ENCODE peak calls at places on chromosome 4, in nine cellular contexts. J is HCT116, L is pancreas, T is H1, D is hepatocyte, K is lower lobe of right lung, H is upper lobe of right lung, Z is esophagus muscularis mucosa, N is left ventricle myocardium inferior. P is an unnamed sample. For H3K27me3 and H3K4me1, the result is how much of the 10 kb centered on the place peaks cover.

GRCh38 chr4:96356591-96357360 is 516.9 kb downstream of the PDHA2 start:
- DNase-seq in Z (no peak), L (no peak), K (no peak), H (no peak), T (no peak), J (no peak), D (no peak), N (no peak), P (no peak)

GRCh38 chr4:54958236-54958635 is 167.2 kb downstream of the KDR start:
- DNase-seq in N (no peak), H (no peak), K (no peak), Z (no peak), J (no peak), T (no peak), L (no peak), D (no peak), P (no peak)

GRCh38 chr4:101871962-101872676 is 81.6 kb downstream of the BANK1 start:
- DNase-seq in J (no peak), L (no peak), N (no peak), K (no peak), T (no peak), Z (no peak), D (no peak), H (no peak), P (no peak)

GRCh38 chr4:43512253-43512652 is 619.7 kb downstream of the GRXCR1 start:
- DNase-seq in H (no peak), K (no peak), T (no peak), Z (no peak), D (no peak), J (no peak), L (no peak), N (no peak), P (peak)

GRCh38 chr4:124396333-124396732 is 316.2 kb downstream of the ANKRD50 start:
- DNase-seq in K (no peak), N (no peak), Z (no peak), H (no peak), T (no peak), D (no peak), J (no peak), L (no peak), P (no peak)

GRCh38 chr4:54961357-54961975 is 163.9 kb downstream of the KDR start:
- DNase-seq in Z (no peak), N (no peak), L (no peak), D (peak), K (no peak), J (peak), H (no peak), T (no peak), P (peak)

GRCh38 chr4:28886934-28887333 is 1833.2 kb upstream of the PCDH7 start:
- DNase-seq in D (no peak), Z (no peak), H (no peak), L (no peak), T (no peak), N (no peak), J (no peak), K (no peak), P (peak)

GRCh38 chr4:120755864-120756263 is 166.7 kb downstream of the PRDM5 start:
- DNase-seq in L (no peak), T (no peak), N (no peak), K (no peak), H (no peak), Z (no peak), J (no peak), D (no peak), P (no peak)

GRCh38 chr4:82569076-82569475 is 7.3 kb upstream of the TMEM150C start:
- DNase-seq in Z (no peak), L (no peak), D (no peak), J (no peak), H (no peak), K (no peak), T (no peak), N (no peak), P (no peak)

GRCh38 chr4:112817933-112818921 is 181.3 kb downstream of the LARP7 start:
- DNase-seq in N (peak), T (peak), H (peak), J (peak), D (peak), Z (peak), L (no peak), K (peak), P (peak)

GRCh38 chr4:41369680-41370079 is 113.0 kb downstream of the UCHL1 start:
- DNase-seq in T (no peak), J (no peak), L (peak), N (peak), H (no peak), D (no peak), K (no peak), Z (no peak), P (peak)

GRCh38 chr4:52657630-52658501 is 1.2 kb downstream of the USP46 start:
- DNase-seq in J (peak), D (peak), H (no peak), N (no peak), K (no peak), T (peak), Z (no peak), L (no peak), P (peak)

GRCh38 chr4:142158980-142159379 is 522.6 kb downstream of the IL15 start:
- DNase-seq in L (no peak), T (no peak), J (no peak), N (no peak), K (no peak), D (no peak), Z (no peak), H (no peak), P (no peak)

GRCh38 chr4:83852085-83852451 is 316.2 kb downstream of the GPAT3 start:
- DNase-seq in Z (no peak), K (no peak), L (no peak), T (no peak), N (no peak), H (no peak), D (no peak), J (peak), P (peak)

GRCh38 chr4:92520563-92520962 is 216.8 kb downstream of the GRID2 start:
- DNase-seq in H (no peak), L (no peak), K (no peak), Z (no peak), J (no peak), D (no peak), T (peak), N (no peak), P (no peak)

GRCh38 chr4:86961605-86962295 is 26.9 kb downstream of the AFF1 start:
- DNase-seq in L (no peak), K (no peak), Z (no peak), T (no peak), D (peak), N (no peak), J (no peak), H (no peak), P (no peak)

GRCh38 chr4:182536221-182536620 is 293.0 kb downstream of the TENM3 start:
- DNase-seq in H (no peak), D (no peak), J (no peak), L (no peak), K (no peak), Z (no peak), T (no peak), N (no peak), P (no peak)

GRCh38 chr4:56742080-56742871 is 61.2 kb upstream of the HOPX start:
- DNase-seq in H (no peak), J (no peak), D (no peak), N (no peak), T (no peak), K (no peak), Z (no peak), L (no peak), P (no peak)

GRCh38 chr4:118909173-118909956 is 20.7 kb downstream of the SYNPO2 start:
- DNase-seq in K (no peak), Z (no peak), T (no peak), D (no peak), N (peak), L (no peak), J (no peak), H (no peak), P (no peak)

GRCh38 chr4:167234388-167234881 is at the start of gene SPOCK3:
- DNase-seq in L (peak), T (peak), H (peak), Z (no peak), K (peak), D (peak), N (peak), J (peak), P (peak)

GRCh38 chr4:185796176-185796575 is 15.8 kb downstream of the SORBS2 start:
- DNase-seq in N (no peak), H (no peak), T (no peak), K (no peak), L (no peak), D (no peak), Z (no peak), J (no peak), P (no peak)

GRCh38 chr4:171390626-171391025 is 422.6 kb upstream of the GALNTL6 start:
- DNase-seq in J (no peak), K (no peak), L (no peak), H (no peak), Z (no peak), T (no peak), D (no peak), N (no peak), P (no peak)

GRCh38 chr4:74230902-74231499 is 73.1 kb downstream of the MTHFD2L start:
- DNase-seq in L (no peak), D (no peak), H (no peak), J (no peak), N (no peak), T (no peak), K (peak), Z (no peak), P (peak)

GRCh38 chr4:95379633-95380032 is 169.1 kb downstream of the UNC5C start:
- DNase-seq in J (no peak), L (no peak), T (no peak), D (no peak), K (no peak), N (no peak), Z (no peak), H (no peak), P (no peak)

GRCh38 chr4:2284934-2285664 is 23.2 kb upstream of the MXD4 start:
- DNase-seq in H (peak), D (no peak), L (no peak), K (peak), N (no peak), J (no peak), Z (no peak), T (no peak), P (no peak)

GRCh38 chr4:24669751-24670150 is 85.4 kb upstream of the DHX15 start:
- DNase-seq in L (no peak), N (no peak), J (no peak), K (no peak), H (no peak), Z (no peak), D (no peak), T (no peak), P (no peak)

GRCh38 chr4:19021617-19022016 is 1000.1 kb upstream of the LCORL start:
- DNase-seq in J (no peak), T (no peak), Z (no peak), L (no peak), N (no peak), D (no peak), K (no peak), H (no peak), P (no peak)

DNA sequence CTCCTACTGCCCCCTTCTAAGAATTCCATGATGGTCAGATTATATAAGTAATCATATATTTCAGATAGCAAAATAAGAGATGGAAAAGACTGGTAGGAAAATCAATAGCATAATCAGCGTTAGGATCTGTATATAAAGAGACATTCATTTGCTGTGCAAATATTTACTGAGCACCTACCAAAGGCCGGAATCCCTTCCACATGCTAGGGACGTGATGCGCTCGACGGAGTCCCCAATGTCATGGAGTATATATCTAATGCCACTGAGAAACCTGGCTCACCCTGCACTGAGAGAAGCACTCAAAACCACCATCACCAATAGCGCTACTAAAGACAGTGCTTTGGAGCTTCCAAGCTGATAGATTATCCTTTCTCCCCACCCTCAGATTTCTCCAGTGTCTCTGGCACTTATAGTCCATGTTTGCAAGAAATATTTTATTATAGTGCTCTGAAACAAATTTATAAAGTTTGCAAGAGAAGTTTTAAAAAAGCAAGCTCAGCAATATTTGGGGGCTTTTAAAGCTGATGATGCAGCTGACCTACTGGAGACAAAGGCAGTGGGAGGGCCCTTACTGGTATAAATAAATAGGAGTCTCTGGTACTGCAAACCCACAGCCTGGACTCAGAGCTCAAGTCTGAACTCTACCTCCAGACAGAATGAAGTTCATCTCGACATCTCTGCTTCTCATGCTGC is at the start of gene CXCL13:
- DNase-seq in K (no peak), L (no peak), H (no peak), Z (no peak), D (no peak), J (no peak), N (no peak), T (no peak), P (no peak)
- H3K27me3 ChIP-seq in K (under half), L (under half), H (under half), Z (under half), D (under half), J (under half), N (under half), T (under half), P (under half)

DNA sequence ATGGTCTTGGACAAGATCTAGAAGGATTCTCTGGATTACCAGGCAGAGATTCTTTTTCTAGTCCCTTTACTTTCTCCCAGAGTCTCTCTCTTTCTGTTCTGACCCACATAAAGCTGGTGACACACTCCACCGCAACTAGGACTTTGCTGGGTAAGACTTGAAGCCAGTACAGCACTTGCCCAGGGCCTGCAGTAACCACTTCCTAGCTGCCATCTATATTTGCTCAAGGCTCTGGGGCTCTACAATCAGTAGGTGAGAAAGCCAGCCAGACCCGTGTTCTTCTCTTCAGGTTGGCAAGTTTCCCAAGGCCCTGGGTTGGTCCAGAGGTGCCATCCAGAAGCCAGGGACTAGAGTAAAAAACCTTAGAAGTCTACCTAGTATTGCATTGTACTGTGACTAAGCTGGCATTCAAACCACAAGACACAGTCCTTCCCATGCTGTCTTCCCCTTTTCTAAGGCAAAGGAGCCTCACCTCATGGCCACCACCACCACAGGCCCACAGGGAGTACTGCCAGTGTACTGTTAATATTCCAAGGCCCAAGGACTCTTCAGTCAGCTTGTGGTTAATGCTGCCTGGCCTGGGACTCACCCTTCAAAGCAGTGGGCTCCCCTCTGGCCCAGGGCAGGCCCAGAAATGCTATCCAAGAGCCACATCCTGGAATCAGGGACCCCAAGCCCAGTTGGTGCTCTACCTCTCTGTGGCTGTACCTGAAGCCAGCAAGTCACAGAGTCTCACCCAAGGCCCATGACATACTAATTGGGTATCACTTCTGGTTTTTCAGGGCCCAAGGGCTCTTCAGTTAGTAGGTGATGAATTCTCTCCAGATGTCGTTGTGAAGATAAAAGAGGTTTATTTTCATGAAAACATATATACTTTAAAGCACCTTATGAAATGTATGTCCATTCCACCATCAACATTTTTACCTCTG is 54.7 kb downstream of the CD38 start:
- DNase-seq in N (no peak), L (no peak), Z (no peak), T (no peak), D (no peak), H (no peak), K (no peak), J (no peak), P (no peak)
- H3K4me1 ChIP-seq in N (under half), L (under half), Z (under half), T (under half), D (under half), H (under half), K (under half), J (under half), P (under half)

GRCh38 chr4:31984872-31985271 is 1264.7 kb downstream of the PCDH7 start:
- DNase-seq in L (no peak), K (no peak), N (no peak), Z (no peak), D (peak), T (no peak), H (no peak), J (no peak), P (peak)
- TF ChIP-seq CTCF in L (no peak), K (no peak), N (no peak), Z (no peak), D (no peak), T (no peak), H (no peak), J (no peak), P (no peak)

DNA sequence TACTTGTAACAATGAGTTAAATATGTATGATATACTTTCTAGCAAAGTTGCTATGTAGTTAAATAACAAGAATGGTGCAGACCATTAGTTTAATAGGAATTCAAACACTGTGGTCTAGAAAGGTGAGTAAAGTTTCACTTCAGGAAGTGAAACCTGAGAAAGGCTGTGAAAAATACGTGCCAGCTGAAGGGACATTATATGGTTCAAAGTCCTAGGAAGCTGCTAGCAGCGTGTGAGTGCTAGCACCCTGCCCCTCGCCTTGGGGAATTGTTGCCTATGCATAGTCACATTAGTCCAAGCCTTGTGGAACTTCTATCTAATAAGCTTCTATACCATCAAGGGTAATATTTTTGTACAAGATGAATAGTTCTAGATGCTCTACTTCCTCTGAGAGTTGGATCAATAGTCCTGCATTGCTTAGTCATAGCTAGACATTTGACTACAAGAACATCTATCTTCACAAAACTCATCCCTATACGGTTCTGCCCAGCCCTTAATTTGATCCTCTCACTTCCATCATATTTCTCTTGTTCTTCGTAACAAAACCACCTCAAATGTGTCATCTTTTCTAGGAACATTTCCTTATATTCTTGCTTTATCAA is 45.8 kb upstream of the ARSJ start:
- DNase-seq in K (no peak), N (no peak), T (no peak), Z (no peak), H (no peak), L (no peak), J (no peak), D (peak), P (no peak)
- H3K27me3 ChIP-seq in K (under half), N (under half), T (under half), Z (under half), H (under half), L (under half), J (under half), D (under half), P (under half)

GRCh38 chr4:153728151-153728550 is 31.7 kb downstream of the RNF175 start:
- DNase-seq in H (no peak), L (no peak), J (no peak), Z (no peak), T (no peak), K (no peak), N (no peak), D (no peak), P (no peak)

GRCh38 chr4:153724606-153725005 is 35.2 kb downstream of the RNF175 start:
- DNase-seq in L (no peak), N (no peak), K (no peak), T (no peak), Z (no peak), H (no peak), D (no peak), J (no peak), P (no peak)

GRCh38 chr4:153725070-153725810 is 34.6 kb downstream of the RNF175 start:
- DNase-seq in L (no peak), T (no peak), Z (no peak), D (no peak), K (no peak), N (no peak), H (no peak), J (no peak), P (no peak)

GRCh38 chr4:153728660-153729059 is 31.2 kb downstream of the RNF175 start:
- DNase-seq in H (no peak), T (no peak), D (no peak), Z (no peak), K (no peak), J (no peak), N (no peak), L (no peak), P (no peak)

GRCh38 chr4:153725811-153726154 is 34.0 kb downstream of the RNF175 start:
- DNase-seq in N (no peak), T (no peak), Z (no peak), H (no peak), K (no peak), L (no peak), J (no peak), D (no peak), P (no peak)
- H3K4me1 ChIP-seq in N (under half), T (under half), Z (under half), H (under half), K (under half), L (under half), J (under half), D (under half), P (under half)

DNA sequence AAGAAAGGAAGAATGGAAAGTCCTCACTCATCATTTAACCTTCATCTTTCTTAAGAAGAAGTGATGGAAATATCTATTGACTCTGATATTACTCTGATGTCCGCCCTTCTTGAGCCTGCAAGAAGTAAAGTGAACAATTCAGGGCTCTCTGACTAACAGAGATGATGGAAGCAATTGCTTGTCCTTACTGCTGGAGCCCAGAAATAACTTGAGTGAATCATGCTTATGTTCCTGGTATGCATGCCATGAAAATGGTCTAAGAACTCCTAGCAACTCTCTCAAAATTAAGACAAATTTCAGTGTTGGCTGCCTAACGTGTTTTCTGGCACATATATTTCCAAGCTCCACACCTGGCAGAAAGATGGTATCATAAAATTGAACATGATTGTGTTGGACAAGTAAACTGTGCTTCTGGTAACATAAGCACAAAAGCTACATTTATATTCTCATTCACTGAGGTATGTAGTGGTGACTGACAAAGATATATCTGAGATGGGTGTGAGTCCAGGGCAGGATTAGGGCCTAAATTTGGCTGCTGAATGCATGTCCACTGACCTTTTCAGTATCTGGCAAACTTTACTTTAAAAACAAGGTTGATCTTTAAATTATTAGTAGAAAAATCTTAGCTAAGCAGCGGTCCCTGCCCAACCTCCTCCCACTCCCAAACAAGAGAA is 109.2 kb upstream of the OTUD4 start:
- DNase-seq in L (no peak), Z (no peak), N (no peak), T (no peak), J (no peak), D (no peak), K (no peak), H (no peak), P (no peak)
- TF ChIP-seq CTCF in L (no peak), Z (no peak), N (no peak), T (no peak), J (no peak), D (no peak), K (no peak), H (no peak), P (no peak)

P was measured in foreskin keratinocyte.